ENCODE peak calls at places on chromosomes 16 and 17, in four cellular contexts. A, Q, Y and C are unnamed samples.

GRCh38 chr17:31654936-31655335 is 204.1 kb downstream of the COPRS start:
- DNase-seq in A (peak), Q (peak), Y (no peak), C (no peak)

GRCh38 chr17:29291163-29291752 is 2.7 kb downstream of the NUFIP2 start:
- DNase-seq in A (no peak), Q (no peak), Y (peak), C (peak)

GRCh38 chr16:77195411-77195810 is 3.8 kb upstream of the SYCE1L start:
- DNase-seq in A (no peak), Q (no peak), Y (no peak), C (no peak)

GRCh38 chr16:69260019-69260418 is 51.1 kb upstream of the VPS4A start:
- DNase-seq in A (no peak), Q (no peak), Y (no peak), C (no peak)

GRCh38 chr17:7857724-7858486 is at the start of gene CYB5D1:
- DNase-seq in A (peak), Q (peak), Y (peak), C (no peak)

GRCh38 chr16:74871608-74872007 is 97.0 kb upstream of the FA2H start:
- DNase-seq in A (no peak), Q (no peak), Y (no peak), C (no peak)

GRCh38 chr17:19023209-19023999 is 18.8 kb upstream of the FAM83G start:
- DNase-seq in A (no peak), Q (no peak), Y (no peak), C (no peak)

GRCh38 chr17:80761421-80761871 is 216.8 kb downstream of the RPTOR start:
- DNase-seq in A (no peak), Q (no peak), Y (no peak), C (no peak)

GRCh38 chr16:52912565-52913173 is 140.0 kb downstream of the CHD9NB start:
- DNase-seq in A (peak), Q (no peak), Y (peak), C (peak)

GRCh38 chr16:17529982-17530760 is 59.4 kb upstream of the XYLT1 start:
- DNase-seq in A (no peak), Q (no peak), Y (no peak), C (peak)

GRCh38 chr17:31495049-31495885 is 103.8 kb downstream of the RAB11FIP4 start:
- DNase-seq in A (peak), Q (no peak), Y (peak), C (no peak)

GRCh38 chr16:57427307-57427706 is 19.9 kb downstream of the CIAPIN1 start:
- DNase-seq in A (no peak), Q (no peak), Y (no peak), C (no peak)

GRCh38 chr16:9389543-9390207 is 298.2 kb downstream of the HAPSTR1 start:
- DNase-seq in A (no peak), Q (no peak), Y (no peak), C (no peak)

GRCh38 chr17:58339775-58340622 is 11.4 kb upstream of the TSPOAP1 start:
- DNase-seq in A (no peak), Q (no peak), Y (peak), C (peak)

GRCh38 chr16:48373258-48374050 is 11.8 kb downstream of the SIAH1 start:
- DNase-seq in A (no peak), Q (no peak), Y (peak), C (no peak)

GRCh38 chr17:32349503-32349853 is 479 bp upstream of the ZNF207 start:
- DNase-seq in A (no peak), Q (no peak), Y (no peak), C (peak)

GRCh38 chr16:57600048-57600835 is 28.2 kb upstream of the ADGRG1 start:
- DNase-seq in A (no peak), Q (peak), Y (peak), C (no peak)

GRCh38 chr17:56939869-56940484 is 20.9 kb downstream of the COIL start:
- DNase-seq in A (no peak), Q (no peak), Y (peak), C (peak)

GRCh38 chr17:20998571-20999043 is 44.2 kb downstream of the USP22 start:
- DNase-seq in A (no peak), Q (no peak), Y (no peak), C (no peak)

GRCh38 chr16:57798953-57799618 is 3.2 kb downstream of the KIFC3 start:
- DNase-seq in A (no peak), Q (no peak), Y (no peak), C (no peak)

GRCh38 chr16:4465977-4466779 is 8.2 kb downstream of the NMRAL1 start:
- DNase-seq in A (no peak), Q (no peak), Y (peak), C (no peak)

GRCh38 chr17:1639549-1639948 is 6.0 kb downstream of the SCARF1 start:
- DNase-seq in A (no peak), Q (no peak), Y (no peak), C (no peak)

GRCh38 chr16:47888142-47888541 is 267.7 kb downstream of the ABCC12 start:
- DNase-seq in A (no peak), Q (no peak), Y (no peak), C (no peak)

GRCh38 chr17:76887809-76888208 is 19.6 kb downstream of the MGAT5B start:
- DNase-seq in A (no peak), Q (no peak), Y (no peak), C (no peak)

GRCh38 chr16:49505556-49505955 is 132.0 kb downstream of the C16orf78 start:
- DNase-seq in A (no peak), Q (no peak), Y (no peak), C (no peak)

GRCh38 chr17:45128989-45129388 is 3.3 kb downstream of the PLCD3 start:
- DNase-seq in A (no peak), Q (no peak), Y (no peak), C (no peak)

GRCh38 chr17:20852541-20853370 is 190.1 kb downstream of the USP22 start:
- DNase-seq in A (no peak), Q (no peak), Y (peak), C (no peak)

GRCh38 chr16:81651758-81652718 is 127.1 kb upstream of the PLCG2 start:
- DNase-seq in A (no peak), Q (no peak), Y (no peak), C (no peak)

GRCh38 chr17:36066365-36066945 is 2.4 kb downstream of the CCL18 start:
- DNase-seq in A (no peak), Q (no peak), Y (no peak), C (no peak)

GRCh38 chr16:1964046-1964505 is 550 bp downstream of the RPS2 start:
- DNase-seq in A (no peak), Q (no peak), Y (peak), C (no peak)

GRCh38 chr17:19397556-19398041 is 10.6 kb upstream of the MFAP4 start:
- DNase-seq in A (peak), Q (no peak), Y (no peak), C (no peak)

GRCh38 chr16:12741176-12741575 is 62.5 kb downstream of the CPPED1 start:
- DNase-seq in A (no peak), Q (no peak), Y (no peak), C (no peak)

GRCh38 chr16:65624246-65624645 is 502.4 kb upstream of the CDH11 start:
- DNase-seq in A (no peak), Q (no peak), Y (no peak), C (no peak)

GRCh38 chr16:74601131-74601871 is 5.6 kb downstream of the GLG1 start:
- DNase-seq in A (no peak), Q (no peak), Y (no peak), C (no peak)

GRCh38 chr17:44981221-44981968 is 13.3 kb upstream of the C1QL1 start:
- DNase-seq in A (no peak), Q (no peak), Y (no peak), C (no peak)

GRCh38 chr17:42520540-42520951 is 15.5 kb upstream of the NAGLU start:
- DNase-seq in A (no peak), Q (no peak), Y (no peak), C (no peak)

DNA sequence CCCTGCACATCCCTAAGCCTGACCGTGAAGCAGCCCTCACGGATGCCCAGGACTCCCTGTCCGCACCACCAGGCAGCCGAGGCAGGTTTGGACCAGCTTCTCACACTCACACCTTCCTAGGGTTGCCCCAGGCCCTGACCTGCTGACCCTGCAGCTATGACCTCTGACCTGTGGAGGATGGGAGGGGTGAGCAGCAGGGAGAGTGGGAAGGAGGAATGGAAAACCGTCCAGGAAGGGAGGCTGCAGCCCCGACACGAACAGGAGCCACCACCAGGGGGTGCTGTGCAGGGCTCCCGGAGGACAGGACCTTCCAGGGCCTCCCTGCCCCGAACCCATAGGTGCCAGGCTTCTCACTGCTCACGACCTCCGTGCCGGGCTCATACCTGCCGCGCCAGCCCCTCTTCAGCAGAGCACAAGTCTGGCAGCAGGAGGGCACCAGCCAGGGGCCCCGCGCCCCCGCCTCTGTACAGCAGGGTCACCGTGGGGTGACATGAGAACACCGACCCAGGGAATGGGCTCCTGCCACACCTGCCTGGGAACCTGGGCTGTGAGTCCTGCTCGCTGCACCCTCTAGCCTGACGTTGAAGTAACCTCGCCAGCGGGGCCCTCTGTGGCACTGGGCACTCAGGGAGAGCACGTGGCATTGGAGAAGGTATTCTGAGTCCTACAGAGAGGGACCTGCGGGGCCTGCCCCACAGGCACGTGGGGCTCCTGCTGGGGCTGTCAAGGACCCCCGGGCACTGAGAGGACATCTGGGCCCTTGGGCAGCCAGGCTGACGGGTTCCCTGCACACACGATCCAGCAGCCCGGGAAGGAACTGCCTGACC is 37.6 kb downstream of the CTU2 start:
- DNase-seq in A (peak), Q (no peak), Y (peak), C (peak)
- TF ChIP-seq POLR2AphosphoS5 in A (peak), Q (no peak), Y (no peak), C (no peak)

GRCh38 chr17:40548491-40548981 is 16.7 kb downstream of the CCR7 start:
- DNase-seq in A (peak), Q (no peak), Y (no peak), C (no peak)

GRCh38 chr17:40551874-40552768 is 13.2 kb downstream of the CCR7 start:
- DNase-seq in A (peak), Q (no peak), Y (no peak), C (no peak)

GRCh38 chr17:40551091-40551873 is 14.0 kb downstream of the CCR7 start:
- DNase-seq in A (peak), Q (no peak), Y (no peak), C (no peak)

GRCh38 chr17:40548982-40549680 is 16.1 kb downstream of the CCR7 start:
- DNase-seq in A (peak), Q (no peak), Y (no peak), C (no peak)

DNA sequence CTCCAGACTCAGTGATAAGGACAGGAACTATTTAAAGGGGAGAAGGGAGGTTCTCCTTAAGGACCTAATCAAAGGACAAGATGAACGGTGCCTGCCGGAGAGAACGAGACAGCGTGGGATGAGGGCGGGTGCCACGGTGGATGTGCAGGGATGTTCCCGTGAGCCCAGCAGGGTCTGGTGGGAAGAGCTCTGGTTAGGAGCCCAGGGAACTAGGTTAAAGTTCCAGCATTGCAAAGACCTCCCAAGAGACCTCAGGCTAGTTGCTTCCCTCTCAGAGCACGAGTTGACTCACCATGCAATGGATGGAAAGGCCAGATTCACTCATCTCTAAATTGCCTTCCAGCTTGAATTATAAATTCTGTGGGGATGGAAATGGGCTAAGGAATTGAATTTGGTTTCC is 14.7 kb downstream of the CCR7 start:
- DNase-seq in A (peak), Q (no peak), Y (no peak), C (no peak)
- TF ChIP-seq POLR2AphosphoS5 in A (peak), Q (peak), Y (no peak), C (no peak)

GRCh38 chr16:2968738-2969544 is at the start of gene PAQR4:
- DNase-seq in A (peak), Q (no peak), Y (peak), C (peak)
- TF ChIP-seq POLR2AphosphoS5 in A (peak), Q (no peak), Y (peak), C (no peak)

GRCh38 chr16:86566601-86566965 is at the start of gene FOXC2:
- DNase-seq in A (peak), Q (no peak), Y (no peak), C (no peak)
- TF ChIP-seq POLR2AphosphoS5 in A (no peak), Q (no peak), Y (no peak), C (no peak)

GRCh38 chr17:37488607-37489196 is 989 bp upstream of the DUSP14 start:
- DNase-seq in A (peak), Q (no peak), Y (peak), C (peak)

GRCh38 chr17:37490022-37490587 is 414 bp downstream of the DUSP14 start:
- DNase-seq in A (peak), Q (no peak), Y (peak), C (peak)

GRCh38 chr17:37485938-37486570 is 3.6 kb upstream of the DUSP14 start:
- DNase-seq in A (no peak), Q (no peak), Y (no peak), C (no peak)

GRCh38 chr17:37489197-37490001 is at the start of gene DUSP14:
- DNase-seq in A (peak), Q (no peak), Y (peak), C (peak)

DNA sequence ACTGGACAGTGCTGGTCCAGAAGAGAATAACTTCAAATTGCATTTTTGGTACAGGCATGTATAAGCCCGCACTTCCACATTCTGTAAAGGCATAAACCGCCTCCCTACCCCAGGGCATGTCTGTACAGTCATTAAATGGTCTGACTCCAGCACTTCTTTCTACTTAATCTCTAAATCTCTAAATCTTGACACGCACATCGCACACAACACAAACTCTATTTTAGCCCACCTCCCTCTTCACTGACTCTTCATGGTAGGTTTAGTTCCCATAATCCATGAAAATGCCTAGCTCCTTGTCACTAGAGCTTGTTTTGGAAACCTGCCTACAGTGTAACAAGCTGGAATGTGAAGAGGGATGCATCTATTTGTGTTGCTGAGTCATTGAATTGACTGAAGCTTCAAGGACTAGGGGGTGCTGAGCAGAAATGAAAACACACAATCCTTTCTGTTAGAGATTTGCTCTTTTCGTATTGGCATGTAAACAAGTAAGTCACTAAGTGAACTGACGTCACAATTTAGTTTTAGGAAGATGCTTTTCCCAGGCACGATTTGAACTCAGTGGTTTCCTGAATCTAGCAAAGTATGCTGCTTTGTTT is 1.6 kb upstream of the DUSP14 start:
- DNase-seq in A (no peak), Q (no peak), Y (peak), C (no peak)
- TF ChIP-seq POLR2AphosphoS5 in A (no peak), Q (no peak), Y (no peak), C (no peak)

GRCh38 chr16:31105677-31106213 is 2.4 kb upstream of the BCKDK start:
- DNase-seq in A (peak), Q (no peak), Y (peak), C (peak)
- TF ChIP-seq POLR2AphosphoS5 in A (peak), Q (peak), Y (peak), C (peak)

GRCh38 chr17:27332052-27332403 is 38.1 kb downstream of the WSB1 start:
- DNase-seq in A (no peak), Q (no peak), Y (no peak), C (no peak)

GRCh38 chr17:27336217-27336616 is 42.3 kb downstream of the WSB1 start:
- DNase-seq in A (no peak), Q (no peak), Y (peak), C (no peak)

GRCh38 chr17:27329146-27329805 is 35.4 kb downstream of the WSB1 start:
- DNase-seq in A (no peak), Q (no peak), Y (no peak), C (no peak)

GRCh38 chr17:27332485-27333409 is 38.8 kb downstream of the WSB1 start:
- DNase-seq in A (peak), Q (no peak), Y (peak), C (peak)

DNA sequence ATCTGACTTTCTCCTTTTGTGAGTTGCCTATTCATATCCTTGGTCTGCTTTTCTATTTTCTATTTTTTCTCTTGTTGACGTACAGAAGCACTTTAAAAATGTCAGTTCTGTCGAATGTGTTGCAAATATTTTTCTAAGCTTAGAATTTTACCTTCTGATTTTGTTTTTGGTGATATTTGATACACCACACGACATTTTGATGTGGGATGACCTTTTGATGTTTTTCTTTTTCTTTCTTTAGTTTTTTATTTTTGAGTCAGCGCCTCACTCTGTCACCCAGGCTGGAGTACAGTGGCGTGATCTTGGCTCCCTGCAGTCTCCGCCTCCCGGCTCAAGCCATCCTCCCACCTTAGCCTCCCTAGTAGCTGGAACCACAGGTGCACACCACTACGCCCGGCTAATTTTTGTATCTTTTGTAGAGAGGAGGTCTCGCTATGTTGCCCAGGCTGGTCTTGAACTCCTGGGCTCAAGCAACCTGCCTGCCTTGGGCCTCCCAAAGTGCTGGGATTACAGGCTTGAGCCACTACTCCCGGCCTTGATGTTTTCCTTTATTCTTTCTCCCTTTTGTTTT is 39.6 kb downstream of the WSB1 start:
- DNase-seq in A (no peak), Q (no peak), Y (no peak), C (no peak)
- TF ChIP-seq POLR2AphosphoS5 in A (no peak), Q (no peak), Y (no peak), C (no peak)

GRCh38 chr16:10824111-10824893 is 5.7 kb upstream of the TVP23A start:
- DNase-seq in A (no peak), Q (no peak), Y (no peak), C (no peak)

GRCh38 chr16:10831899-10832886 is 13.6 kb upstream of the TVP23A start:
- DNase-seq in A (no peak), Q (no peak), Y (no peak), C (no peak)

GRCh38 chr16:10827691-10828341 is 9.2 kb upstream of the TVP23A start:
- DNase-seq in A (peak), Q (no peak), Y (no peak), C (no peak)

GRCh38 chr16:10833271-10833670 is 14.7 kb upstream of the TVP23A start:
- DNase-seq in A (no peak), Q (no peak), Y (no peak), C (no peak)

DNA sequence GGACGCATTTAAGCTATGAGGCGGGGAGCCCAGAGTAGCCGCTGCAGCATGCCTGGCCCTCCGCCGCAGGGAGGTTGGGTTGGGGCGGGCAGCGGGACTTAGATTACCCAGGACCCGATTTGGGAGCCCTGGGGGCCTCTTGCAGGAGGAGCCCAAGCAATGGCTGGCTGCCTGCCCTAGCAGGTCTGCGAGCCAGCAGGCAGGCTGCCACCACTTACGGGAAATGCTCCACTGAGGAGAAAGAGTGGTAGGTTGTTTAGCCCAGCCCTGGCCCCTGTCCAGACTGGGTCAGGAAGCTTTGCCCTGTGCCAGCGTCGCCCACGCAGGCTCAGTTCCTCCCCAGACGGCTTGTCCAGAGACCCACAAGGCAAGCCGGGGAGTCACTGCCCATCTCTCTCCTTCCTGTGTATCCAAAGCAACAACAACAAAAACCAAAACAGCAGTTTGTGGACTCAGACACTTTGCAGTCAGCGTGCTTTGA is 10.3 kb upstream of the TVP23A start:
- DNase-seq in A (peak), Q (no peak), Y (no peak), C (no peak)
- TF ChIP-seq POLR2AphosphoS5 in A (peak), Q (peak), Y (no peak), C (no peak)